ENCODE peak calls at places on chromosome 11, in nine cellular contexts. One of them, this sample, is unnamed.
A peak's percentile ranks its signal among the peaks of the same experiment; 100 is the strongest.

GRCh38 chr11:118086913-118087768 is at the start of gene SMIM35:
- DNase-seq in sigmoid colon: no peak
- DNase-seq in kidney: no peak
- DNase-seq in fibroblast of lung: no peak
- DNase-seq in K562: no peak
- DNase-seq in right lobe of liver: no peak
- DNase-seq in heart right ventricle: no peak
- DNase-seq in lower lobe of right lung: no peak
- DNase-seq in uterus: no peak
- DNase-seq in this sample: no peak

GRCh38 chr11:86484164-86484794 is 109.6 kb downstream of the CCDC81 start:
- DNase-seq in heart right ventricle: peak; percentile 62
- DNase-seq in K562: peak; percentile 75
- DNase-seq in uterus: peak; percentile 74
- DNase-seq in fibroblast of lung: peak; percentile 98
- DNase-seq in right lobe of liver: no peak
- DNase-seq in sigmoid colon: peak; percentile 75
- DNase-seq in kidney: no peak
- DNase-seq in lower lobe of right lung: no peak
- DNase-seq in this sample: no peak

GRCh38 chr11:118437046-118437735 is 899 bp downstream of the KMT2A start:
- DNase-seq in heart right ventricle: peak; percentile 39
- DNase-seq in K562: peak; percentile 83
- DNase-seq in sigmoid colon: peak; percentile 80
- DNase-seq in lower lobe of right lung: peak; percentile 50
- DNase-seq in uterus: peak; percentile 69
- DNase-seq in right lobe of liver: peak; percentile 41
- DNase-seq in kidney: peak; percentile 85
- DNase-seq in fibroblast of lung: peak; percentile 46
- DNase-seq in this sample: peak; percentile 58

GRCh38 chr11:117458275-117459120 is 130.8 kb downstream of the CEP164 start:
- DNase-seq in sigmoid colon: no peak
- DNase-seq in fibroblast of lung: no peak
- DNase-seq in kidney: no peak
- DNase-seq in uterus: no peak
- DNase-seq in right lobe of liver: no peak
- DNase-seq in K562: no peak
- DNase-seq in lower lobe of right lung: no peak
- DNase-seq in heart right ventricle: no peak
- DNase-seq in this sample: no peak

GRCh38 chr11:113506461-113506860 is 31.3 kb upstream of the DRD2 start:
- DNase-seq in uterus: no peak
- DNase-seq in kidney: no peak
- DNase-seq in lower lobe of right lung: no peak
- DNase-seq in fibroblast of lung: no peak
- DNase-seq in right lobe of liver: no peak
- DNase-seq in heart right ventricle: no peak
- DNase-seq in K562: no peak
- DNase-seq in sigmoid colon: no peak
- DNase-seq in this sample: no peak

GRCh38 chr11:35045219-35045819 is 93.7 kb upstream of the CD44 start:
- DNase-seq in heart right ventricle: no peak
- DNase-seq in fibroblast of lung: no peak
- DNase-seq in kidney: no peak
- DNase-seq in lower lobe of right lung: no peak
- DNase-seq in K562: no peak
- DNase-seq in uterus: no peak
- DNase-seq in sigmoid colon: no peak
- DNase-seq in right lobe of liver: no peak
- DNase-seq in this sample: no peak

GRCh38 chr11:120950880-120951279 is 73.0 kb upstream of the TBCEL start:
- DNase-seq in right lobe of liver: no peak
- DNase-seq in sigmoid colon: no peak
- DNase-seq in fibroblast of lung: no peak
- DNase-seq in lower lobe of right lung: no peak
- DNase-seq in heart right ventricle: no peak
- DNase-seq in uterus: no peak
- DNase-seq in K562: no peak
- DNase-seq in kidney: no peak
- DNase-seq in this sample: no peak

GRCh38 chr11:24645563-24645962 is 148.7 kb downstream of the LUZP2 start:
- DNase-seq in heart right ventricle: no peak
- DNase-seq in K562: no peak
- DNase-seq in right lobe of liver: no peak
- DNase-seq in kidney: no peak
- DNase-seq in lower lobe of right lung: no peak
- DNase-seq in sigmoid colon: no peak
- DNase-seq in fibroblast of lung: no peak
- DNase-seq in uterus: no peak
- DNase-seq in this sample: no peak

GRCh38 chr11:124891390-124891861 is 6.2 kb downstream of the ROBO4 start:
- DNase-seq in fibroblast of lung: no peak
- DNase-seq in heart right ventricle: no peak
- DNase-seq in right lobe of liver: no peak
- DNase-seq in lower lobe of right lung: no peak
- DNase-seq in kidney: peak; percentile 87
- DNase-seq in sigmoid colon: peak; percentile 60
- DNase-seq in K562: no peak
- DNase-seq in uterus: no peak
- DNase-seq in this sample: peak; percentile 80

GRCh38 chr11:105937738-105938137 is 84.3 kb downstream of the MSANTD4 start:
- DNase-seq in lower lobe of right lung: no peak
- DNase-seq in uterus: no peak
- DNase-seq in fibroblast of lung: peak; percentile 58
- DNase-seq in kidney: no peak
- DNase-seq in heart right ventricle: no peak
- DNase-seq in right lobe of liver: no peak
- DNase-seq in sigmoid colon: no peak
- DNase-seq in K562: no peak
- DNase-seq in this sample: no peak

GRCh38 chr11:122617926-122618325 is 37.6 kb upstream of the UBASH3B start:
- DNase-seq in K562: no peak
- DNase-seq in fibroblast of lung: no peak
- DNase-seq in sigmoid colon: no peak
- DNase-seq in kidney: no peak
- DNase-seq in uterus: no peak
- DNase-seq in right lobe of liver: no peak
- DNase-seq in lower lobe of right lung: no peak
- DNase-seq in heart right ventricle: no peak
- DNase-seq in this sample: no peak

GRCh38 chr11:130995266-130995665 is 79.0 kb upstream of the SNX19 start:
- DNase-seq in right lobe of liver: no peak
- DNase-seq in K562: no peak
- DNase-seq in kidney: no peak
- DNase-seq in fibroblast of lung: no peak
- DNase-seq in heart right ventricle: no peak
- DNase-seq in uterus: no peak
- DNase-seq in lower lobe of right lung: no peak
- DNase-seq in sigmoid colon: no peak
- DNase-seq in this sample: no peak

GRCh38 chr11:68838572-68838964 is 3.1 kb downstream of the CPT1A start:
- DNase-seq in sigmoid colon: peak; percentile 88
- DNase-seq in fibroblast of lung: no peak
- DNase-seq in right lobe of liver: no peak
- DNase-seq in uterus: peak; percentile 66
- DNase-seq in K562: no peak
- DNase-seq in kidney: no peak
- DNase-seq in heart right ventricle: no peak
- DNase-seq in lower lobe of right lung: no peak
- DNase-seq in this sample: no peak

GRCh38 chr11:44032304-44033085 is 15.3 kb upstream of the ACCSL start:
- DNase-seq in uterus: peak; percentile 87
- DNase-seq in fibroblast of lung: peak; percentile 87
- DNase-seq in kidney: peak; percentile 81
- DNase-seq in sigmoid colon: no peak
- DNase-seq in heart right ventricle: peak; percentile 71
- DNase-seq in K562: no peak
- DNase-seq in right lobe of liver: no peak
- DNase-seq in lower lobe of right lung: peak; percentile 75
- DNase-seq in this sample: no peak

DNA sequence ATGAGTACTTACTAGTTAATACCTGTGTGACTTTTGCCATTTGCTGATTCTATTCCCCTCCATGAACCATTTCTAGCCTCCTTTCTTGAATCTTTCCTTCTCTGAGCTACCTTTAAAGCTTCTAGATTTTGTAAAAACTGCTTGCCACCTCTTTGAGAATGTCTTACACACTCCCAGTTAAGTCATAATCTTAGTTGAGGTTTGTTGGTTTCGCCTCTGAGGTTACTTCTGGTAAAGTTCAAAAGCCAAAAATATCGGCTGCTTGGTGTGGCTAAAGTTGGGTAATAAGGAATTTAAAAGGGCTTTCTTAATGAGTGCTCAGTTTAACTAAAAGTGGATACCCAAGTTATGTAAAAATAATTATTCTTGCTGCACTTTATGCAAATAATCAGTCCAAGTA is 10.4 kb upstream of the GLYAT start:
- DNase-seq in K562: no peak
- DNase-seq in kidney: no peak
- DNase-seq in lower lobe of right lung: no peak
- DNase-seq in uterus: no peak
- DNase-seq in right lobe of liver: no peak
- DNase-seq in fibroblast of lung: no peak
- DNase-seq in sigmoid colon: no peak
- DNase-seq in heart right ventricle: no peak
- DNase-seq in this sample: no peak
- H3K9me3 ChIP-seq in K562: peaks cover 12% of the 10 kb centered on the region
- H3K9me3 ChIP-seq in kidney: peaks cover 12% of the 10 kb centered on the region
- H3K9me3 ChIP-seq in lower lobe of right lung: peaks cover 20% of the 10 kb centered on the region
- H3K9me3 ChIP-seq in uterus: no peaks in the 10 kb centered on the region
- H3K9me3 ChIP-seq in right lobe of liver: no peaks in the 10 kb centered on the region
- H3K9me3 ChIP-seq in fibroblast of lung: no peaks in the 10 kb centered on the region
- H3K9me3 ChIP-seq in sigmoid colon: peaks cover 4% of the 10 kb centered on the region
- H3K9me3 ChIP-seq in heart right ventricle: no peaks in the 10 kb centered on the region
- H3K9me3 ChIP-seq in this sample: no peaks in the 10 kb centered on the region

GRCh38 chr11:14417975-14418374 is 59.0 kb upstream of the RRAS2 start:
- DNase-seq in fibroblast of lung: peak; percentile 27
- DNase-seq in right lobe of liver: no peak
- DNase-seq in K562: no peak
- DNase-seq in uterus: no peak
- DNase-seq in kidney: no peak
- DNase-seq in heart right ventricle: no peak
- DNase-seq in lower lobe of right lung: no peak
- DNase-seq in sigmoid colon: no peak
- DNase-seq in this sample: no peak

GRCh38 chr11:14417186-14417585 is 58.2 kb upstream of the RRAS2 start:
- DNase-seq in K562: no peak
- DNase-seq in fibroblast of lung: peak; percentile 20
- DNase-seq in lower lobe of right lung: no peak
- DNase-seq in kidney: no peak
- DNase-seq in uterus: no peak
- DNase-seq in sigmoid colon: no peak
- DNase-seq in heart right ventricle: no peak
- DNase-seq in right lobe of liver: no peak
- DNase-seq in this sample: no peak

GRCh38 chr11:14413307-14414072 is 54.5 kb upstream of the RRAS2 start:
- DNase-seq in lower lobe of right lung: no peak
- DNase-seq in sigmoid colon: peak; percentile 70
- DNase-seq in fibroblast of lung: peak; percentile 93
- DNase-seq in K562: peak; percentile 60
- DNase-seq in uterus: peak; percentile 59
- DNase-seq in heart right ventricle: peak; percentile 17
- DNase-seq in right lobe of liver: no peak
- DNase-seq in kidney: no peak
- DNase-seq in this sample: no peak

GRCh38 chr11:14411818-14412217 is 52.8 kb upstream of the RRAS2 start:
- DNase-seq in fibroblast of lung: peak; percentile 82
- DNase-seq in K562: no peak
- DNase-seq in right lobe of liver: no peak
- DNase-seq in uterus: no peak
- DNase-seq in sigmoid colon: peak; percentile 74
- DNase-seq in kidney: no peak
- DNase-seq in heart right ventricle: no peak
- DNase-seq in lower lobe of right lung: no peak
- DNase-seq in this sample: peak; percentile 29

GRCh38 chr11:14414470-14415461 is 55.8 kb upstream of the RRAS2 start:
- DNase-seq in fibroblast of lung: peak; percentile 65
- DNase-seq in heart right ventricle: no peak
- DNase-seq in kidney: no peak
- DNase-seq in uterus: no peak
- DNase-seq in K562: peak; percentile 65
- DNase-seq in sigmoid colon: no peak
- DNase-seq in right lobe of liver: no peak
- DNase-seq in lower lobe of right lung: no peak
- DNase-seq in this sample: no peak
- TF ChIP-seq CTCF in fibroblast of lung: no peak
- TF ChIP-seq CTCF in heart right ventricle: no peak
- TF ChIP-seq CTCF in kidney: no peak
- TF ChIP-seq CTCF in uterus: no peak
- TF ChIP-seq CTCF in K562: peak; percentile 30
- TF ChIP-seq CTCF in sigmoid colon: no peak
- TF ChIP-seq CTCF in right lobe of liver: no peak
- TF ChIP-seq CTCF in lower lobe of right lung: no peak
- TF ChIP-seq CTCF in this sample: no peak

GRCh38 chr11:111939836-111940604 is 2.9 kb downstream of the DIXDC1 start:
- DNase-seq in right lobe of liver: no peak
- DNase-seq in fibroblast of lung: peak; percentile 96
- DNase-seq in K562: no peak
- DNase-seq in lower lobe of right lung: no peak
- DNase-seq in kidney: no peak
- DNase-seq in sigmoid colon: no peak
- DNase-seq in heart right ventricle: no peak
- DNase-seq in uterus: no peak
- DNase-seq in this sample: peak; percentile 65
- H3K4me1 ChIP-seq in right lobe of liver: no peaks in the 10 kb centered on the region
- H3K4me1 ChIP-seq in fibroblast of lung: peaks cover 19% of the 10 kb centered on the region
- H3K4me1 ChIP-seq in K562: peaks cover 29% of the 10 kb centered on the region
- H3K4me1 ChIP-seq in lower lobe of right lung: peaks cover 43% of the 10 kb centered on the region
- H3K4me1 ChIP-seq in kidney: peaks cover 12% of the 10 kb centered on the region
- H3K4me1 ChIP-seq in sigmoid colon: peaks cover 50% of the 10 kb centered on the region
- H3K4me1 ChIP-seq in heart right ventricle: peaks cover 52% of the 10 kb centered on the region
- H3K4me1 ChIP-seq in uterus: no peaks in the 10 kb centered on the region
- H3K4me1 ChIP-seq in this sample: peaks cover 32% of the 10 kb centered on the region

DNA sequence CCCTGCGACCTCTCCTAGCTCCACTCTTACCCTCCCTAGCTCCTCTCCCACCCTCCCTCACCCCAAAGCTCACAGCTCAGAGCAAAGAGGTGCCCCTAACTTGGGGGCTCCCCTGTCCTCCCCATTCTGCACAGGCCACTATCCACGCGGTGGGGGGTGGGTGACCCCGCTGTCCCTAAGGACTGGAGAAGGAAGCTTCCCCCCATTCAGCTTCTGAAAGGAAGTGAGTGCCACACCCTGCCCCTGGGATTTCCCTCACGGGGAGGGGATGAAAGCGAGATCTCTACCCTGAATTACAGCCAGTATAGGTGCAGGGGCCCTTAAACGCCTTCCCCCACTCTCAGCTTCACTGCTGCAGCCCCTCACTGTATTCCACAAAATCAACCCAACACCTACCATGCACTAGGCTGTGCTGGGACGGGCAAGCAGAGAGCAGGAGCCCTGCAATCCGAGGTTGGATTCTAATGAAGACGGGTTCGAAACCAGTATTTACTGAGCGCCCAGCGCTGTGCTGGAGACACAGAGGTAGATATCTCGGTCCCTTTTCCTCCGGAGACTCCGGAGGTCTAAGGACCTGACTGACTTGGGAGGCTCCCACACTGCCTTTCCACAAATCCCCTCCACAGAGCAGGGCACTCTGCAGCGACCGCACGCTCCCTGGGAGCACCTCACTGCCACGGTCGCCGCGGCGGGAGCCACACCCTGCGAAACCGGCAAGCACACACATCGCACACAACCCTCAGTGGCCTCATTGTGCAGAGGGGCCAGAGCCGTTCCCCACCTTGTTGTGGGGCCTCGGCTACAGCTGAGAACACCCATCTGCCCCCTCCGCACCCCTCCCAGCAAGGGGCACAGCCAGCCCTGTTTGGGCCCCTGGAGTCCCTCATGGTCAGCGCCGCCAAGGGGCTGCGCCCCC is 1.8 kb downstream of the AHNAK start:
- DNase-seq in fibroblast of lung: peak; percentile 15
- DNase-seq in lower lobe of right lung: no peak
- DNase-seq in right lobe of liver: no peak
- DNase-seq in sigmoid colon: peak; percentile 69
- DNase-seq in uterus: no peak
- DNase-seq in kidney: no peak
- DNase-seq in K562: peak; percentile 39
- DNase-seq in heart right ventricle: peak; percentile 68
- DNase-seq in this sample: no peak
- H3K9me3 ChIP-seq in fibroblast of lung: no peaks in the 10 kb centered on the region
- H3K9me3 ChIP-seq in lower lobe of right lung: no peaks in the 10 kb centered on the region
- H3K9me3 ChIP-seq in right lobe of liver: no peaks in the 10 kb centered on the region
- H3K9me3 ChIP-seq in sigmoid colon: no peaks in the 10 kb centered on the region
- H3K9me3 ChIP-seq in uterus: no peaks in the 10 kb centered on the region
- H3K9me3 ChIP-seq in kidney: no peaks in the 10 kb centered on the region
- H3K9me3 ChIP-seq in K562: no peaks in the 10 kb centered on the region
- H3K9me3 ChIP-seq in heart right ventricle: no peaks in the 10 kb centered on the region
- H3K9me3 ChIP-seq in this sample: no peaks in the 10 kb centered on the region